ENCODE peak calls at places on chromosomes 11 and 22, in six cellular contexts. One of them, this sample, is unnamed. For H3K36me3 and H3K4me1, the result is how much of the 10 kb centered on the place peaks cover.

GRCh38 chr22:20205964-20206708 is 55.3 kb upstream of the CCDC188 start:
- DNase-seq in SK-N-SH: no peak
- DNase-seq in tibial nerve: peak
- DNase-seq in sigmoid colon: peak
- DNase-seq in GM23248: peak
- DNase-seq in psoas muscle: peak
- DNase-seq in this sample: no peak

GRCh38 chr22:50009765-50010675 is 2.5 kb downstream of the IL17REL start:
- DNase-seq in GM23248: no peak
- DNase-seq in tibial nerve: no peak
- DNase-seq in psoas muscle: no peak
- DNase-seq in SK-N-SH: peak
- DNase-seq in sigmoid colon: peak
- DNase-seq in this sample: no peak

GRCh38 chr22:36386351-36386899 is 1.3 kb downstream of the MYH9 start:
- DNase-seq in sigmoid colon: no peak
- DNase-seq in psoas muscle: peak
- DNase-seq in SK-N-SH: no peak
- DNase-seq in tibial nerve: no peak
- DNase-seq in GM23248: peak
- DNase-seq in this sample: peak

GRCh38 chr11:74685905-74686304 is 45.3 kb downstream of the CHRDL2 start:
- DNase-seq in psoas muscle: no peak
- DNase-seq in tibial nerve: peak
- DNase-seq in sigmoid colon: peak
- DNase-seq in SK-N-SH: no peak
- DNase-seq in GM23248: no peak
- DNase-seq in this sample: no peak

GRCh38 chr11:47595967-47596366 is 1.8 kb upstream of the C1QTNF4 start:
- DNase-seq in SK-N-SH: no peak
- DNase-seq in GM23248: no peak
- DNase-seq in psoas muscle: no peak
- DNase-seq in sigmoid colon: no peak
- DNase-seq in tibial nerve: no peak
- DNase-seq in this sample: no peak

GRCh38 chr11:17604913-17605230 is 57.8 kb downstream of the OTOG start:
- DNase-seq in psoas muscle: no peak
- DNase-seq in tibial nerve: no peak
- DNase-seq in sigmoid colon: no peak
- DNase-seq in GM23248: no peak
- DNase-seq in SK-N-SH: no peak
- DNase-seq in this sample: no peak

GRCh38 chr11:12765428-12765827 is 91.2 kb downstream of the TEAD1 start:
- DNase-seq in psoas muscle: no peak
- DNase-seq in sigmoid colon: no peak
- DNase-seq in tibial nerve: no peak
- DNase-seq in GM23248: no peak
- DNase-seq in SK-N-SH: no peak
- DNase-seq in this sample: no peak

GRCh38 chr11:37504925-37505324 is 906.9 kb upstream of the RAG2 start:
- DNase-seq in tibial nerve: no peak
- DNase-seq in SK-N-SH: no peak
- DNase-seq in psoas muscle: no peak
- DNase-seq in sigmoid colon: no peak
- DNase-seq in GM23248: peak
- DNase-seq in this sample: no peak

GRCh38 chr22:25567305-25567704 is 2.8 kb downstream of the GRK3 start:
- DNase-seq in psoas muscle: no peak
- DNase-seq in GM23248: no peak
- DNase-seq in tibial nerve: no peak
- DNase-seq in SK-N-SH: peak
- DNase-seq in sigmoid colon: no peak
- DNase-seq in this sample: no peak

GRCh38 chr11:109123811-109124787 is 297.9 kb upstream of the C11orf87 start:
- DNase-seq in SK-N-SH: no peak
- DNase-seq in sigmoid colon: no peak
- DNase-seq in tibial nerve: no peak
- DNase-seq in psoas muscle: no peak
- DNase-seq in GM23248: peak
- DNase-seq in this sample: no peak

GRCh38 chr11:44446341-44446712 is 119.1 kb upstream of the CD82 start:
- DNase-seq in psoas muscle: no peak
- DNase-seq in GM23248: peak
- DNase-seq in tibial nerve: no peak
- DNase-seq in SK-N-SH: no peak
- DNase-seq in sigmoid colon: no peak
- DNase-seq in this sample: no peak

GRCh38 chr11:44445500-44446340 is 119.7 kb upstream of the CD82 start:
- DNase-seq in SK-N-SH: no peak
- DNase-seq in GM23248: no peak
- DNase-seq in tibial nerve: no peak
- DNase-seq in psoas muscle: no peak
- DNase-seq in sigmoid colon: no peak
- DNase-seq in this sample: no peak

GRCh38 chr11:44443836-44444769 is 121.4 kb upstream of the CD82 start:
- DNase-seq in GM23248: no peak
- DNase-seq in sigmoid colon: no peak
- DNase-seq in psoas muscle: no peak
- DNase-seq in tibial nerve: no peak
- DNase-seq in SK-N-SH: no peak
- DNase-seq in this sample: peak

GRCh38 chr11:44444770-44445321 is 120.6 kb upstream of the CD82 start:
- DNase-seq in GM23248: no peak
- DNase-seq in psoas muscle: no peak
- DNase-seq in SK-N-SH: no peak
- DNase-seq in tibial nerve: no peak
- DNase-seq in sigmoid colon: no peak
- DNase-seq in this sample: no peak

GRCh38 chr11:44446996-44447771 is 118.3 kb upstream of the CD82 start:
- DNase-seq in sigmoid colon: no peak
- DNase-seq in SK-N-SH: no peak
- DNase-seq in tibial nerve: no peak
- DNase-seq in psoas muscle: no peak
- DNase-seq in GM23248: no peak
- DNase-seq in this sample: no peak
- H3K36me3 ChIP-seq in sigmoid colon: under half
- H3K36me3 ChIP-seq in SK-N-SH: under half
- H3K36me3 ChIP-seq in tibial nerve: under half
- H3K36me3 ChIP-seq in psoas muscle: under half
- H3K36me3 ChIP-seq in GM23248: under half
- H3K36me3 ChIP-seq in this sample: under half

DNA sequence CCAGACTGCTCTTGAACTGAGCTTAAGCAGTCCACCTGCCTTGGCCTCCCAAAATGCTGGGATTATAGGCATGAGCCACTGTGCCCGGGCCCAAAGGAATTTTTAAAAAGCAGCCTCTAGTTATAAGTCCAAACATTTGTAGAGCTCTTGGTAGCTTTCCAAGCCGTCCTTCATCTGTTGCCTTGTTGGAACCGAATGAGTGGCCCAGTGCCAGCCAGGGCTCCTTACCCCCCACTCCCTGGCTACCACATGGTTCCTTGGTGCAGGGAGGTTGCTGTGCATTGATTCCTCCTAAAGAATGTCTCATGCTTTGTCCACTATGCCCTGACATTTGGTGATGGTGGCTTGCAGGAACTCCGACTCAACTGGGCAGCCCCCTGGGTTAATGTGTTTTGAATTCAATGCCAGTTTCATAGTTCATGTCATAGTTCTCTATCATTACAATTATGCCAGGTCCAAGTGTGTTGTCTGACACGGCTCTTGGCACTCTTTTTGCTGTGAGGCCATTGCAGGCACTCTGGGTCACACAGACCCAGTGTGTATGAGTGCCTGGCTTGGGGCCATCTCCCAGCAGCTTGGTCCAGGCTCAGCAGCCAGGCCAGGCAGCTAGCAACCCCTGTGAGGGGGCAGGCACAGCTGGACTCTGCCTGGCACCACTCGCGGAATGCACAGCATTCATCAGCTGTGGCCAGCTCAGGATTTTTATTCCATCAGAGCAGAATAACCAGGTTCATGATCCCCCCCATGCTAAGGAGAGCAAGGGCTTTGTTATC is 13.3 kb upstream of the MICALL1 start:
- DNase-seq in psoas muscle: no peak
- DNase-seq in tibial nerve: peak
- DNase-seq in GM23248: no peak
- DNase-seq in SK-N-SH: no peak
- DNase-seq in sigmoid colon: peak
- DNase-seq in this sample: no peak
- H3K4me1 ChIP-seq in psoas muscle: under half
- H3K4me1 ChIP-seq in tibial nerve: under half
- H3K4me1 ChIP-seq in GM23248: under half
- H3K4me1 ChIP-seq in SK-N-SH: under half
- H3K4me1 ChIP-seq in sigmoid colon: half or more
- H3K4me1 ChIP-seq in this sample: under half

GRCh38 chr11:10758959-10759358 is 7.9 kb downstream of the CTR9 start:
- DNase-seq in tibial nerve: no peak
- DNase-seq in SK-N-SH: no peak
- DNase-seq in psoas muscle: no peak
- DNase-seq in GM23248: peak
- DNase-seq in sigmoid colon: no peak
- DNase-seq in this sample: no peak
- H3K36me3 ChIP-seq in tibial nerve: under half
- H3K36me3 ChIP-seq in SK-N-SH: half or more
- H3K36me3 ChIP-seq in psoas muscle: under half
- H3K36me3 ChIP-seq in GM23248: half or more
- H3K36me3 ChIP-seq in sigmoid colon: under half
- H3K36me3 ChIP-seq in this sample: under half

GRCh38 chr11:44409558-44410236 is 99.8 kb upstream of the ALX4 start:
- DNase-seq in SK-N-SH: no peak
- DNase-seq in sigmoid colon: no peak
- DNase-seq in GM23248: no peak
- DNase-seq in psoas muscle: no peak
- DNase-seq in tibial nerve: no peak
- DNase-seq in this sample: no peak

GRCh38 chr11:44404736-44405395 is 94.9 kb upstream of the ALX4 start:
- DNase-seq in psoas muscle: no peak
- DNase-seq in sigmoid colon: no peak
- DNase-seq in tibial nerve: no peak
- DNase-seq in SK-N-SH: no peak
- DNase-seq in GM23248: no peak
- DNase-seq in this sample: no peak

GRCh38 chr11:44409071-44409470 is 99.1 kb upstream of the ALX4 start:
- DNase-seq in GM23248: no peak
- DNase-seq in SK-N-SH: no peak
- DNase-seq in psoas muscle: no peak
- DNase-seq in tibial nerve: no peak
- DNase-seq in sigmoid colon: no peak
- DNase-seq in this sample: no peak

GRCh38 chr11:44407211-44407996 is 97.5 kb upstream of the ALX4 start:
- DNase-seq in tibial nerve: no peak
- DNase-seq in GM23248: no peak
- DNase-seq in sigmoid colon: no peak
- DNase-seq in psoas muscle: no peak
- DNase-seq in SK-N-SH: no peak
- DNase-seq in this sample: no peak

DNA sequence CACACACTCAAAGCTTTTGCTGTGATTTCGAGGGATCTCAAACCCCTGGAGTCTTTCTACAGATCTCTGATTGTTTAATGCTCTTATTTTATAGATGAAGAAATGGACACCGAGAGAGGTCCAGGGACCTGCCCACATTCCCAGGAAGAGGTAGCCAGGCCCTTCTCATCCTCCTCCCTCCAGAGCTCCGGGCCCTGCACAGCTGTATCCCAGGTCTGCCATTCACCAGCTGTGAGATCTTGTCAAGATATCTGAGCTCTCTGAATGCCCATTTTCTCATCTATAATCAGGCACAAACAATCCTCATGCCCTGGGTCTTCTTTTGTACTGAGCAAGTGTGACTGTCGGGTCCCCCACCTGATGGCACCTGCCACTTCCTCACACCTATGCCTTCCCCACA is 98.2 kb upstream of the ALX4 start:
- DNase-seq in tibial nerve: no peak
- DNase-seq in SK-N-SH: no peak
- DNase-seq in sigmoid colon: no peak
- DNase-seq in GM23248: no peak
- DNase-seq in psoas muscle: no peak
- DNase-seq in this sample: no peak
- H3K4me1 ChIP-seq in tibial nerve: under half
- H3K4me1 ChIP-seq in SK-N-SH: under half
- H3K4me1 ChIP-seq in sigmoid colon: under half
- H3K4me1 ChIP-seq in GM23248: under half
- H3K4me1 ChIP-seq in psoas muscle: under half
- H3K4me1 ChIP-seq in this sample: under half

GRCh38 chr22:23196165-23196564 is 15.9 kb downstream of the BCR start:
- DNase-seq in tibial nerve: no peak
- DNase-seq in sigmoid colon: no peak
- DNase-seq in GM23248: no peak
- DNase-seq in psoas muscle: no peak
- DNase-seq in SK-N-SH: no peak
- DNase-seq in this sample: no peak
- H3K36me3 ChIP-seq in tibial nerve: under half
- H3K36me3 ChIP-seq in sigmoid colon: under half
- H3K36me3 ChIP-seq in GM23248: under half
- H3K36me3 ChIP-seq in psoas muscle: under half
- H3K36me3 ChIP-seq in SK-N-SH: under half
- H3K36me3 ChIP-seq in this sample: under half

GRCh38 chr11:103525069-103525468 is 415.8 kb downstream of the DYNC2H1 start:
- DNase-seq in GM23248: peak
- DNase-seq in SK-N-SH: no peak
- DNase-seq in sigmoid colon: no peak
- DNase-seq in psoas muscle: no peak
- DNase-seq in tibial nerve: no peak
- DNase-seq in this sample: no peak
- H3K4me1 ChIP-seq in GM23248: under half
- H3K4me1 ChIP-seq in SK-N-SH: under half
- H3K4me1 ChIP-seq in sigmoid colon: under half
- H3K4me1 ChIP-seq in psoas muscle: under half
- H3K4me1 ChIP-seq in tibial nerve: under half
- H3K4me1 ChIP-seq in this sample: under half

This sample was measured in neural progenitor cell.